ENCODE peak calls at places on chromosomes 11 and 22, in nine cellular contexts. C is fibroblast of pulmonary artery, Q is nephron progenitor cell, I is foreskin fibroblast, S is B cell, R is mesothelial cell of epicardium, N is Calu3, J is LNCaP clone FGC, E is AG09309. X is an unnamed sample.

GRCh38 chr22:20015971-20016733 is 471 bp downstream of the ARVCF start:
- DNase-seq in C (no peak), Q (peak), I (no peak), S (peak), R (peak), N (peak), J (no peak), E (no peak), X (peak)

GRCh38 chr22:47608421-47608820 is 846.0 kb downstream of the TBC1D22A start:
- DNase-seq in C (no peak), Q (no peak), I (no peak), S (no peak), R (no peak), N (no peak), J (no peak), E (no peak), X (no peak)

GRCh38 chr22:42905217-42905616 is 48.1 kb upstream of the ARFGAP3 start:
- DNase-seq in C (no peak), Q (no peak), I (no peak), S (no peak), R (no peak), N (no peak), J (no peak), E (no peak), X (no peak)

GRCh38 chr22:27879923-27880322 is 39.1 kb downstream of the PITPNB start:
- DNase-seq in C (peak), Q (peak), I (no peak), S (peak), R (no peak), N (peak), J (no peak), E (no peak), X (peak)

GRCh38 chr11:134040386-134041297 is 28.2 kb upstream of the JAM3 start:
- DNase-seq in C (peak), Q (peak), I (no peak), S (no peak), R (no peak), N (no peak), J (no peak), E (no peak), X (no peak)

GRCh38 chr11:108586600-108586999 is 7.0 kb downstream of the EXPH5 start:
- DNase-seq in C (no peak), Q (no peak), I (no peak), S (no peak), R (no peak), N (peak), J (peak), E (no peak), X (no peak)

GRCh38 chr11:19306570-19306969 is 65.8 kb upstream of the E2F8 start:
- DNase-seq in C (no peak), Q (no peak), I (no peak), S (no peak), R (no peak), N (no peak), J (no peak), E (no peak), X (no peak)

GRCh38 chr11:71267807-71268421 is 15.5 kb upstream of the SHANK2 start:
- DNase-seq in C (no peak), Q (no peak), I (no peak), S (no peak), R (peak), N (no peak), J (no peak), E (no peak), X (no peak)

GRCh38 chr11:61045271-61045670 is 57.0 kb upstream of the CD5 start:
- DNase-seq in C (no peak), Q (no peak), I (no peak), S (no peak), R (no peak), N (no peak), J (no peak), E (no peak), X (no peak)

GRCh38 chr11:106077609-106078517 is at the start of gene AASDHPPT:
- DNase-seq in C (peak), Q (peak), I (no peak), S (no peak), R (no peak), N (peak), J (no peak), E (no peak), X (no peak)

GRCh38 chr22:29570912-29571549 is 9.9 kb downstream of the NIPSNAP1 start:
- DNase-seq in C (no peak), Q (no peak), I (no peak), S (no peak), R (no peak), N (no peak), J (no peak), E (no peak), X (no peak)

GRCh38 chr11:64286801-64287159 is 1.1 kb downstream of the GPR137 start:
- DNase-seq in C (no peak), Q (no peak), I (no peak), S (peak), R (no peak), N (no peak), J (no peak), E (no peak), X (no peak)

GRCh38 chr22:35330258-35330861 is 30.7 kb downstream of the TOM1 start:
- DNase-seq in C (peak), Q (no peak), I (peak), S (no peak), R (no peak), N (no peak), J (no peak), E (no peak), X (no peak)

GRCh38 chr11:2590951-2591754 is 108.6 kb downstream of the KCNQ1OT1 start:
- DNase-seq in C (no peak), Q (no peak), I (no peak), S (peak), R (no peak), N (no peak), J (no peak), E (no peak), X (no peak)

GRCh38 chr11:125351045-125351867 is 144.8 kb downstream of the FEZ1 start:
- DNase-seq in C (no peak), Q (no peak), I (no peak), S (no peak), R (no peak), N (no peak), J (no peak), E (no peak), X (no peak)

GRCh38 chr11:125903753-125904659 is at the start of gene DDX25:
- DNase-seq in C (no peak), Q (peak), I (no peak), S (peak), R (no peak), N (no peak), J (no peak), E (no peak), X (peak)

GRCh38 chr11:113387605-113388211 is at the start of gene ANKK1:
- DNase-seq in C (no peak), Q (peak), I (no peak), S (no peak), R (peak), N (peak), J (no peak), E (no peak), X (peak)

GRCh38 chr11:27370374-27370773 is 7.4 kb upstream of the CCDC34 start:
- DNase-seq in C (no peak), Q (no peak), I (no peak), S (no peak), R (peak), N (no peak), J (no peak), E (no peak), X (no peak)

DNA sequence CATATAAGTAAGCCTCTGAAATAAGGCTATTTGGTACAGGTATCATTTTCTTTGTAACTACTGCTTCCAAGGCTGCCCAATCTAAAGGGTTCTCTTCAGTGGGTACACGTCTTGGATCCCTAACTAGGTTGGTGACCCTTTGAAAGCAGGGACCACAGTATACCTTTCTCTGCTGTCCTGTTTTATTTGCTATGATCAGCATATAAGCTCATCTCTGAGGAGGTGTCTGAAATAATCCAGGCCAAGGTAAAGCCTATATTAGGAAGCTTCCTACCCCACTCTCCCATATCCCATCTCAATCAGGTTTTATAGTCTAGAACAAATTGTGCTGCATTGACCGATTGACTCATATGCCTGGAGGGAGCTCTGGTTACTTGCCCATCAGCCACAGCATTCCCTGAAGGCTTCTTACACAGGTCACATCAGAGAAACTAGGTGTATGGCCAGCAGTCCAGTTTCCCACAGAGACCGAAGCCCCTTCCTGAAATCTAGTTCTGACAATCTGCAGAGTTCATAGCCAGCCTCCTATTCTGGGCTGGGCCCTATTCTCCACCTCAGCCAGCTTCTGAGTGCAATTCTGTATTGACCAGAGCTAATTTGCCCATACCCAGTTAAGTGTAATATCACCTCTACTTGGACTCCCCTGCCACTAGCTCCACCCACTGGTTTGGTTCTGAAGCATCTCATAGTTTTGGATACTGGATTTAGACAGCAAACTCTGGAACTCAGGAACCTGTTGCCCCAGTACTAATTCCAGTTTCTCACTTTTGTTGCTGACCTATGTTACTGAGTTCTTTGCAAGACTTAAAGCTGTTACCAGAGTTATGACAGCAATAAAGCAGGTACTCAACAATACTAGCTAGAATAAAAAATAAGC is 62.1 kb upstream of the ARHGAP20 start:
- DNase-seq in C (no peak), Q (no peak), I (peak), S (no peak), R (no peak), N (no peak), J (no peak), E (no peak), X (no peak)
- TF ChIP-seq CTCF in C (no peak), Q (no peak), I (no peak), S (no peak), R (no peak), N (no peak), J (peak), E (no peak), X (no peak)

GRCh38 chr22:32820131-32820882 is 18.8 kb downstream of the TIMP3 start:
- DNase-seq in C (no peak), Q (no peak), I (no peak), S (no peak), R (no peak), N (no peak), J (no peak), E (no peak), X (no peak)

GRCh38 chr22:32822188-32822877 is 20.8 kb downstream of the TIMP3 start:
- DNase-seq in C (no peak), Q (no peak), I (no peak), S (no peak), R (no peak), N (no peak), J (no peak), E (no peak), X (no peak)

GRCh38 chr22:32826537-32826936 is 25.0 kb downstream of the TIMP3 start:
- DNase-seq in C (no peak), Q (no peak), I (no peak), S (no peak), R (no peak), N (no peak), J (no peak), E (no peak), X (no peak)

GRCh38 chr22:32824531-32825315 is 23.2 kb downstream of the TIMP3 start:
- DNase-seq in C (no peak), Q (no peak), I (no peak), S (no peak), R (no peak), N (no peak), J (no peak), E (no peak), X (no peak)

GRCh38 chr22:32823024-32823730 is 21.7 kb downstream of the TIMP3 start:
- DNase-seq in C (peak), Q (peak), I (no peak), S (no peak), R (no peak), N (peak), J (peak), E (no peak), X (peak)
- TF ChIP-seq CTCF in C (peak), Q (peak), I (peak), S (no peak), R (peak), N (peak), J (peak), E (peak), X (peak)

DNA sequence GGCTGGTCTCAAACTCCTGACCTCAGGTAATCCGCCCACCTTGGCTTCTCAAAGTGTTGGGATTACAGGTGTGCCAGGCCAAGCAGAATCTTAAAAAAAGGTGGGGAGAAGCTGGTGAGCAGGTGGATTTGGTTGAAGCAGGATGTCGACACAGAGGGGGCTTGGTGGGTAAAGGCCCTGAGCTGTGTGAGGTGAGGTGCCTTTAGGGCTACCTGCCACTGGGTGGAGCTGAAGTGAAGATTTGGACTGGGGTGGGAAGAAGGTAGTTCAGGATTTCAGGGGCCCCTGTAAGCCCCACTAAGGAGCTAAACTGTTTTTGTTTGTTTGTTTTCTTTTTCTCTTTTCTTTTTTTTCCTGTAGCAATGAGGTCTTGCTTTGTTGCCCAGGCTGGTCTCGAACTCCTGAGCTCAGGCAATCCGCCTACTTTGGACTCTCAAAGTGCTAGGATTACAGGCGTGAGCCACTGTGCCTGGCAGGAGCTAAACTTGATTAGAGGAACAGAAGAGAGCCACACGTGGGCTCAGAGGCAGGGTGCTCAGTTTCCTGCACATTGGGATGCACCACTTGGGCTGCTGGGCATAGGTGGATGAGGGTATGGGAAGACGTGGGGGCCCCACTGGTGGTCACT is 6.0 kb downstream of the P2RX6 start:
- DNase-seq in C (no peak), Q (no peak), I (no peak), S (peak), R (no peak), N (no peak), J (no peak), E (no peak), X (no peak)
- TF ChIP-seq CTCF in C (peak), Q (peak), I (peak), S (peak), R (peak), N (peak), J (peak), E (peak), X (peak)

GRCh38 chr11:43130616-43131015 is 181.2 kb upstream of the API5 start:
- DNase-seq in C (no peak), Q (peak), I (no peak), S (no peak), R (no peak), N (no peak), J (peak), E (no peak), X (no peak)
- TF ChIP-seq CTCF in C (no peak), Q (no peak), I (no peak), S (no peak), R (no peak), N (no peak), J (peak), E (no peak), X (peak)

DNA sequence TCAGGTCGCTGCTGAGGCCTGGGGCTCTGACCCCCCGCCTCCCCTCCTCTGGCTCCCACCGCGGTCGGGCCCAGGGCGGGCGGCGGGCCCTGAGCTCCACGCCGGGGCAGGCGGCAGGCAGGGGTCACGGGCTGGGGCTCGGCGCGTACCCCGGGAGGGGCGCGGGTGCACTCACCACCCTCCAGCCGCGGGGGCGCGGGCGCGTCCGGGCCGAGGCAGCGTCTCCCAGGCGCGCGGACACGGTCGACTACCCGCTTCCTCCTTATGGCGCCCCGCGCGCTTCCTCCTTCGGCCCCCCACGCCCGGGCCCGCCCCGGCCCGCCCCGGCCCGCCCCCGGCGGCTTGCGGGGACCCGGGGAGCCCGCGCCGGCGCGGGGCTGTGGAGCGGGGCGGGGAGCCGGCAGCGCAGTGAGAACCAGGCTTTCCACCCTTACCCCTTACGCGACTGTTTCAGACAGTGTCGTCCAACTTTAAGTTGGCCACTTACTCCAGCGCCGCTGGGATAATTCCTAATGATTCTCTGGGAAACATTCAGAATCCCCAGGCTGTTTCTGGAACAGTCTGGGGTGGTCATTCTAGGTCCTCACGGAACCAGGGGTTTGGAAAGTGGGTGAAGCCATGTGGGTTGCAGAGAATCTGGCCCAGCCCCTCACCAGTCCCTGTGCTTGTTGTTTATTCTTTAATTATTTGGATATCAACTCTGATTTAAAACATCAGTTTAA is at the start of gene BID:
- DNase-seq in C (no peak), Q (peak), I (no peak), S (peak), R (peak), N (peak), J (no peak), E (no peak), X (peak)
- TF ChIP-seq CTCF in C (no peak), Q (no peak), I (no peak), S (no peak), R (no peak), N (no peak), J (no peak), E (no peak), X (no peak)

DNA sequence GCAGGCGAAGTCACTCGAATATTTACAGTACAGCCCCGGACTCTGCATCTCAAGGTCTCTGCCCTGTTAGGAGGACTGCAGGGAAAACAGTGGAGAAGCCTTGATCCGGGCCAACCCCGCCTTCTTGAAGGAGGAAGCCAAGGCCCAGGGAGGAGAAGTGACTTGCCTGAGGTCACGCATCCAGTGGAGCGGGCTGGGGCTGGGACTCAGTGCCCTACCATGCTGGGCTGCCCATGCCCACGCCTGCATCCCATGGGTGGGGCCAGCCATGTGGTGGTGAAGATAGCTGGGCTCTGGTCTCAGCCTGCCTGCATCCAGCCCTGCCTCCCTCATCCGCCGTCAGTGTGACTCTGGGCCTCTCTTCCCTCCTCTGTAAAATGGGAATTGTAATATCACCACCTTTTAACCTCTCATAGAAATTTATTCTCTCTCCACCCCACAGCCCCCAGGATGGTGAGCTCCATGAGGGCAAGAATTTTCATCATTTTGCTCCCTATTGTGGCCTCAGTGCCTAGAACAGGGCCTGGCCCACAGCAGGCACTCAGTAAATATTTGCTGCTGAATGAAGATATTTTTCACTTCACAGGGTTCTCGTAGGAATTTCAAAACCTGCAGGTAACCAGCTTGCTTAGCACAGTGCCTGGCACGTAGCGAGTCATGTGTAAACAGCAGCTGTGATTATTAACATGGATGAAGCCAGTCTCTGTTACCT is 57.3 kb downstream of the OTOG start:
- DNase-seq in C (no peak), Q (no peak), I (no peak), S (no peak), R (no peak), N (no peak), J (no peak), E (no peak), X (no peak)
- TF ChIP-seq CTCF in C (no peak), Q (no peak), I (no peak), S (no peak), R (no peak), N (no peak), J (no peak), E (no peak), X (no peak)

DNA sequence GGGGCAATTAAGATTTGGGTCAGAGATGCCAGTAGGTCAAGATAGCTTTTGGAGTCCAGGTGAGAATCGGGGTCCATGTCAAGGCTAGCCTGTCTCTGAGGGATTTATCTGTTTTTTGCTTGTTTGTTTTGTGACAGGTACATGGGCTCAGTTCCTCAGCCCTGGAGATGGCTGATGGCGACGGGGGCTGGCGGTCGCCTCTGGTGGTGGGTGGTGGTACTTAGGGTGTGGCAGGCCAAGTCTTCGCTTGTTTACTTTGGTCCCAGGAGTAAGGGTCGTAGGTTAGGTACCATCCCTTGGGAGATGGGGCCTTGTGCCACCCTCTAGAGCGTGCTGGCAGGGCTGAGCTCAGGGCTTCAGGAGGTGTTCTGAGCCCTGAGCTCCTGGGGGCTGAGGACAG is 4.7 kb downstream of the SLC25A45 start:
- DNase-seq in C (no peak), Q (no peak), I (no peak), S (no peak), R (no peak), N (no peak), J (no peak), E (no peak), X (no peak)
- TF ChIP-seq CTCF in C (no peak), Q (no peak), I (no peak), S (peak), R (peak), N (no peak), J (no peak), E (no peak), X (no peak)